ENCODE peak calls at places on chromosome 16, in ten cellular contexts. One of them, this sample, is unnamed.

GRCh38 chr16:1171854-1172428 is 19.0 kb downstream of the CACNA1H start:
- DNase-seq in endodermal cell: no peak
- DNase-seq in SK-N-SH: no peak
- DNase-seq in fibroblast of lung: no peak
- DNase-seq in neural progenitor cell: no peak
- DNase-seq in endothelial cell of umbilical vein: no peak
- DNase-seq in HCT116: no peak
- DNase-seq in HepG2: no peak
- DNase-seq in colonic mucosa: no peak
- DNase-seq in mammary epithelial cell: no peak
- DNase-seq in this sample: no peak

GRCh38 chr16:19881028-19881427 is 3.6 kb downstream of the GPRC5B start:
- DNase-seq in HCT116: no peak
- DNase-seq in fibroblast of lung: no peak
- DNase-seq in mammary epithelial cell: no peak
- DNase-seq in HepG2: no peak
- DNase-seq in SK-N-SH: no peak
- DNase-seq in neural progenitor cell: no peak
- DNase-seq in endothelial cell of umbilical vein: no peak
- DNase-seq in colonic mucosa: no peak
- DNase-seq in endodermal cell: no peak
- DNase-seq in this sample: no peak

GRCh38 chr16:1696863-1697262 is 9.1 kb upstream of the MAPK8IP3 start:
- DNase-seq in colonic mucosa: no peak
- DNase-seq in SK-N-SH: no peak
- DNase-seq in endothelial cell of umbilical vein: no peak
- DNase-seq in mammary epithelial cell: peak; percentile 73
- DNase-seq in neural progenitor cell: no peak
- DNase-seq in fibroblast of lung: no peak
- DNase-seq in HCT116: no peak
- DNase-seq in endodermal cell: no peak
- DNase-seq in HepG2: no peak
- DNase-seq in this sample: no peak

GRCh38 chr16:53899471-53899870 is 195.5 kb downstream of the FTO start:
- DNase-seq in fibroblast of lung: no peak
- DNase-seq in mammary epithelial cell: no peak
- DNase-seq in neural progenitor cell: no peak
- DNase-seq in HepG2: peak; percentile 23
- DNase-seq in endodermal cell: no peak
- DNase-seq in SK-N-SH: no peak
- DNase-seq in endothelial cell of umbilical vein: no peak
- DNase-seq in colonic mucosa: no peak
- DNase-seq in HCT116: no peak
- DNase-seq in this sample: no peak

GRCh38 chr16:49930841-49931240 is 74.9 kb upstream of the ZNF423 start:
- DNase-seq in HepG2: no peak
- DNase-seq in SK-N-SH: no peak
- DNase-seq in colonic mucosa: no peak
- DNase-seq in neural progenitor cell: no peak
- DNase-seq in mammary epithelial cell: no peak
- DNase-seq in HCT116: no peak
- DNase-seq in fibroblast of lung: no peak
- DNase-seq in endothelial cell of umbilical vein: no peak
- DNase-seq in endodermal cell: no peak
- DNase-seq in this sample: no peak

GRCh38 chr16:15052747-15053476 is 3.0 kb downstream of the NTAN1 start:
- DNase-seq in SK-N-SH: no peak
- DNase-seq in fibroblast of lung: no peak
- DNase-seq in mammary epithelial cell: no peak
- DNase-seq in colonic mucosa: no peak
- DNase-seq in endothelial cell of umbilical vein: no peak
- DNase-seq in endodermal cell: no peak
- DNase-seq in HCT116: no peak
- DNase-seq in neural progenitor cell: no peak
- DNase-seq in HepG2: no peak
- DNase-seq in this sample: no peak

GRCh38 chr16:4689091-4689671 is 4.2 kb upstream of the NUDT16L1 start:
- DNase-seq in neural progenitor cell: no peak
- DNase-seq in HCT116: no peak
- DNase-seq in colonic mucosa: no peak
- DNase-seq in fibroblast of lung: no peak
- DNase-seq in SK-N-SH: no peak
- DNase-seq in endothelial cell of umbilical vein: no peak
- DNase-seq in endodermal cell: peak; percentile 49
- DNase-seq in HepG2: no peak
- DNase-seq in mammary epithelial cell: no peak
- DNase-seq in this sample: no peak

GRCh38 chr16:57386381-57386951 is 14.2 kb downstream of the CX3CL1 start:
- DNase-seq in SK-N-SH: no peak
- DNase-seq in fibroblast of lung: peak; percentile 59
- DNase-seq in colonic mucosa: no peak
- DNase-seq in mammary epithelial cell: no peak
- DNase-seq in neural progenitor cell: no peak
- DNase-seq in HepG2: no peak
- DNase-seq in HCT116: no peak
- DNase-seq in endodermal cell: no peak
- DNase-seq in endothelial cell of umbilical vein: no peak
- DNase-seq in this sample: peak; percentile 71

GRCh38 chr16:3471518-3472176 is 23.6 kb downstream of the C16orf90 start:
- DNase-seq in endothelial cell of umbilical vein: no peak
- DNase-seq in endodermal cell: peak; percentile 27
- DNase-seq in neural progenitor cell: no peak
- DNase-seq in colonic mucosa: no peak
- DNase-seq in HCT116: no peak
- DNase-seq in fibroblast of lung: no peak
- DNase-seq in SK-N-SH: no peak
- DNase-seq in HepG2: no peak
- DNase-seq in mammary epithelial cell: no peak
- DNase-seq in this sample: no peak

GRCh38 chr16:3475604-3476375 is 19.5 kb downstream of the C16orf90 start:
- DNase-seq in SK-N-SH: peak; percentile 9
- DNase-seq in endothelial cell of umbilical vein: no peak
- DNase-seq in endodermal cell: peak; percentile 41
- DNase-seq in colonic mucosa: peak; percentile 66
- DNase-seq in neural progenitor cell: no peak
- DNase-seq in mammary epithelial cell: no peak
- DNase-seq in HepG2: no peak
- DNase-seq in fibroblast of lung: no peak
- DNase-seq in HCT116: no peak
- DNase-seq in this sample: no peak

GRCh38 chr16:3470723-3471122 is 24.6 kb downstream of the C16orf90 start:
- DNase-seq in SK-N-SH: no peak
- DNase-seq in mammary epithelial cell: no peak
- DNase-seq in HCT116: no peak
- DNase-seq in endothelial cell of umbilical vein: no peak
- DNase-seq in neural progenitor cell: no peak
- DNase-seq in fibroblast of lung: no peak
- DNase-seq in HepG2: no peak
- DNase-seq in colonic mucosa: no peak
- DNase-seq in endodermal cell: peak; percentile 37
- DNase-seq in this sample: no peak

GRCh38 chr16:3474136-3474779 is 21.0 kb downstream of the C16orf90 start:
- DNase-seq in SK-N-SH: peak; percentile 36
- DNase-seq in mammary epithelial cell: no peak
- DNase-seq in fibroblast of lung: no peak
- DNase-seq in HepG2: no peak
- DNase-seq in colonic mucosa: no peak
- DNase-seq in endothelial cell of umbilical vein: no peak
- DNase-seq in neural progenitor cell: no peak
- DNase-seq in endodermal cell: peak; percentile 36
- DNase-seq in HCT116: no peak
- DNase-seq in this sample: no peak

DNA sequence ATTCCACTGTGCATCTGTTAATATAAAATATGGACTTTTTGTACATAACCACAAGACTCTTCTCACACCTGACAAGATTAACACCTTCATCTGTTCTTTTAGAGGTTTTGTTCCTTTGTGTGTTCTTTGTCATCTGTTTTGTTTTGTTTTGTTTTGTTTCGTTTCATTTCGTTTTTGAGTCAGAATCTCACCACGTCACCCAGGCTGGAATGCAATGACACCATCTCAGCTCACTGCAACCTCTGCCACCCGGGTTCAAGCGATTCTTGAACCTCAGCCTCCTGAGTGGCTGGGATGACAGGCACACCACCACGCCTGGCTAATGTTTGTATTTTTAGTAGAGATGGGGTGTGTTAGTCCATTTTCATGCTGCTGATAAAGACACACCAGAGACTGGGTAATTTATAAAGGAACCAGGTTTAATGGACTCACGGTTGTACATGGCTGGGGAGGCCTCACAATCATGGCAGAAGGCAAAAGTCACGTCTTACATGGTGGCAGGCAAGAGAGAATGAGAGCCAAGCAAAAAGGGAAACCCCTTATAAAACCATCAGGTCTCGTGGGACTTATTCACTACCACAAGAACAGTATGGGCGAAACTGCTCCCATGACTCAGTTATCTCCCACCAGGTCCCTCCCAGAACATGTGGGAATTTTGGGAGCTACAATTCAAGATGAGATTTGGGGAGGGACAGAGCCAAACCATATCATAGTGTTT is 22.3 kb downstream of the C16orf90 start:
- DNase-seq in endothelial cell of umbilical vein: no peak
- DNase-seq in fibroblast of lung: peak; percentile 13
- DNase-seq in HepG2: no peak
- DNase-seq in SK-N-SH: no peak
- DNase-seq in neural progenitor cell: no peak
- DNase-seq in endodermal cell: no peak
- DNase-seq in HCT116: no peak
- DNase-seq in mammary epithelial cell: no peak
- DNase-seq in colonic mucosa: no peak
- DNase-seq in this sample: no peak
- H3K9ac ChIP-seq in endothelial cell of umbilical vein: no peak overlapping the region
- H3K9ac ChIP-seq in fibroblast of lung: no peak overlapping the region
- H3K9ac ChIP-seq in HepG2: no peak overlapping the region
- H3K9ac ChIP-seq in SK-N-SH: no peak overlapping the region
- H3K9ac ChIP-seq in neural progenitor cell: no peak overlapping the region
- H3K9ac ChIP-seq in endodermal cell: no peak overlapping the region
- H3K9ac ChIP-seq in HCT116: no peak overlapping the region
- H3K9ac ChIP-seq in mammary epithelial cell: no peak overlapping the region
- H3K9ac ChIP-seq in colonic mucosa: no peak overlapping the region
- H3K9ac ChIP-seq in this sample: no peak overlapping the region

DNA sequence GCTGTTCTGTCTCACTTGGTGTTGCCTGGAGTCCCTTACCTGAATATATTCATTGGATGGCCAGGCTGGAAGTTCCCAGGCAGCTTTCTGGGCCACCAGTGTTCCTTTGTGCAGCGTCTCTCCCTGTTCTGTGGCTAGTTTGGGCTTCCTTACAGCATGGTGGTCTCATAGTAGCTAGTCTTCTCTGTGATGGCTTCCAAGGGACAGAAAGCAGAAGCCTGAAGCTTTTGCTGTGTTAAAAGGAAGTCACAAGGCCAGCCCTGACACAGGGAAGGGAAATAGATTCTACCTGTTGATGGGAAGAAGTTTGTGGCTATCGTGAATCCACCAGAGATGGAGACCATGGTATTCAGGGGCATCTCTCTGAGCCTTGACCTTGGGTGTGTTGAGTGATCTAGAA is 34.6 kb downstream of the PLCG2 start:
- DNase-seq in endodermal cell: no peak
- DNase-seq in fibroblast of lung: no peak
- DNase-seq in colonic mucosa: no peak
- DNase-seq in endothelial cell of umbilical vein: no peak
- DNase-seq in mammary epithelial cell: no peak
- DNase-seq in HepG2: no peak
- DNase-seq in SK-N-SH: no peak
- DNase-seq in neural progenitor cell: no peak
- DNase-seq in HCT116: no peak
- DNase-seq in this sample: no peak
- H3K4me1 ChIP-seq in endodermal cell: peaks cover 5% of the 10 kb centered on the region
- H3K4me1 ChIP-seq in fibroblast of lung: no peaks in the 10 kb centered on the region
- H3K4me1 ChIP-seq in colonic mucosa: no peaks in the 10 kb centered on the region
- H3K4me1 ChIP-seq in endothelial cell of umbilical vein: no peaks in the 10 kb centered on the region
- H3K4me1 ChIP-seq in mammary epithelial cell: no peaks in the 10 kb centered on the region
- H3K4me1 ChIP-seq in HepG2: peaks cover 11% of the 10 kb centered on the region
- H3K4me1 ChIP-seq in SK-N-SH: no peaks in the 10 kb centered on the region
- H3K4me1 ChIP-seq in neural progenitor cell: peaks cover 10% of the 10 kb centered on the region
- H3K4me1 ChIP-seq in HCT116: no peaks in the 10 kb centered on the region
- H3K4me1 ChIP-seq in this sample: no peaks in the 10 kb centered on the region

GRCh38 chr16:85045641-85046471 is 18.3 kb downstream of the KIAA0513 start:
- DNase-seq in fibroblast of lung: no peak
- DNase-seq in SK-N-SH: no peak
- DNase-seq in colonic mucosa: no peak
- DNase-seq in endodermal cell: no peak
- DNase-seq in neural progenitor cell: no peak
- DNase-seq in HepG2: no peak
- DNase-seq in HCT116: no peak
- DNase-seq in endothelial cell of umbilical vein: no peak
- DNase-seq in mammary epithelial cell: no peak
- DNase-seq in this sample: no peak
- H3K9ac ChIP-seq in fibroblast of lung: no peak overlapping the region
- H3K9ac ChIP-seq in SK-N-SH: no peak overlapping the region
- H3K9ac ChIP-seq in colonic mucosa: no peak overlapping the region
- H3K9ac ChIP-seq in endodermal cell: no peak overlapping the region
- H3K9ac ChIP-seq in neural progenitor cell: no peak overlapping the region
- H3K9ac ChIP-seq in HepG2: no peak overlapping the region
- H3K9ac ChIP-seq in HCT116: no peak overlapping the region
- H3K9ac ChIP-seq in endothelial cell of umbilical vein: no peak overlapping the region
- H3K9ac ChIP-seq in mammary epithelial cell: no peak overlapping the region
- H3K9ac ChIP-seq in this sample: no peak overlapping the region

GRCh38 chr16:89312598-89313299 is 95.2 kb downstream of the ZNF778 start:
- DNase-seq in neural progenitor cell: no peak
- DNase-seq in endodermal cell: no peak
- DNase-seq in colonic mucosa: no peak
- DNase-seq in HepG2: no peak
- DNase-seq in mammary epithelial cell: no peak
- DNase-seq in fibroblast of lung: no peak
- DNase-seq in endothelial cell of umbilical vein: no peak
- DNase-seq in HCT116: no peak
- DNase-seq in SK-N-SH: no peak
- DNase-seq in this sample: no peak

GRCh38 chr16:89309438-89310122 is 92.1 kb downstream of the ZNF778 start:
- DNase-seq in HCT116: no peak
- DNase-seq in SK-N-SH: no peak
- DNase-seq in HepG2: no peak
- DNase-seq in mammary epithelial cell: no peak
- DNase-seq in neural progenitor cell: no peak
- DNase-seq in colonic mucosa: no peak
- DNase-seq in endodermal cell: no peak
- DNase-seq in fibroblast of lung: no peak
- DNase-seq in endothelial cell of umbilical vein: no peak
- DNase-seq in this sample: no peak

GRCh38 chr16:89313583-89313982 is 96.1 kb downstream of the ZNF778 start:
- DNase-seq in fibroblast of lung: no peak
- DNase-seq in endodermal cell: no peak
- DNase-seq in colonic mucosa: no peak
- DNase-seq in SK-N-SH: no peak
- DNase-seq in mammary epithelial cell: no peak
- DNase-seq in HepG2: no peak
- DNase-seq in endothelial cell of umbilical vein: no peak
- DNase-seq in neural progenitor cell: no peak
- DNase-seq in HCT116: no peak
- DNase-seq in this sample: no peak

GRCh38 chr16:89314357-89314756 is 96.9 kb downstream of the ZNF778 start:
- DNase-seq in HCT116: no peak
- DNase-seq in colonic mucosa: no peak
- DNase-seq in endothelial cell of umbilical vein: no peak
- DNase-seq in neural progenitor cell: no peak
- DNase-seq in SK-N-SH: no peak
- DNase-seq in fibroblast of lung: no peak
- DNase-seq in mammary epithelial cell: no peak
- DNase-seq in endodermal cell: no peak
- DNase-seq in HepG2: no peak
- DNase-seq in this sample: no peak

DNA sequence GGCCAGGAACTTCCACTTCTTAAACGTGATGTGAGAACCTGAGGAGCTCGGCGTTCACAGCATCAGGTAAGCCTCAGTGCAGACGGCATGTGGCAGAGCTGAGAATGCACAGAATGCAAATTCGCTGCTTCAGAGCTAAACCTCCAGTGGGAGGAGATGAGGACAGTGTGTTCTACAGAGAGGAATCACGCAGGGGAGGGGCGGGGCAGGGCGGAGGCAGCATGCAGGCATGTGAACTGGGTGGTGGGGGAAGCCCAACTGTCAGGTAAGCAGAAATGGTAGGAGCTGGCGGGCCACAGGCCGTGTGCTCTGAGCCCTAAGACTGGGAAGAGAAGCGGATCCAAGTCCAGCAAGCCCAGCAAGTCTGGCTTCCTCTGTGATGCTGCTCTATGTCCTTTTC is 94.7 kb downstream of the ZNF778 start:
- DNase-seq in HCT116: no peak
- DNase-seq in endothelial cell of umbilical vein: no peak
- DNase-seq in colonic mucosa: no peak
- DNase-seq in endodermal cell: no peak
- DNase-seq in HepG2: no peak
- DNase-seq in SK-N-SH: no peak
- DNase-seq in neural progenitor cell: no peak
- DNase-seq in fibroblast of lung: no peak
- DNase-seq in mammary epithelial cell: no peak
- DNase-seq in this sample: no peak
- H3K4me1 ChIP-seq in HCT116: peaks cover 32% of the 10 kb centered on the region
- H3K4me1 ChIP-seq in endothelial cell of umbilical vein: peaks cover 27% of the 10 kb centered on the region
- H3K4me1 ChIP-seq in colonic mucosa: peaks cover 18% of the 10 kb centered on the region
- H3K4me1 ChIP-seq in endodermal cell: peaks cover 4% of the 10 kb centered on the region
- H3K4me1 ChIP-seq in HepG2: peaks cover 7% of the 10 kb centered on the region
- H3K4me1 ChIP-seq in SK-N-SH: peaks cover 20% of the 10 kb centered on the region
- H3K4me1 ChIP-seq in neural progenitor cell: no peaks in the 10 kb centered on the region
- H3K4me1 ChIP-seq in fibroblast of lung: peaks cover 15% of the 10 kb centered on the region
- H3K4me1 ChIP-seq in mammary epithelial cell: peaks cover 33% of the 10 kb centered on the region
- H3K4me1 ChIP-seq in this sample: peaks cover 9% of the 10 kb centered on the region

This sample was measured in adipocyte.